ENCODE peak calls at places on chromosomes 5 and 9, in four cellular contexts. One of them, this sample, is unnamed.

GRCh38 chr5:38535281-38535750 is 21.1 kb downstream of the LIFR start:
- DNase-seq in GM12878: no peak
- DNase-seq in K562: no peak
- DNase-seq in HL-60: no peak
- DNase-seq in this sample: no peak

GRCh38 chr5:147439253-147439652 is 70.6 kb downstream of the DPYSL3 start:
- DNase-seq in GM12878: no peak
- DNase-seq in K562: no peak
- DNase-seq in HL-60: no peak
- DNase-seq in this sample: no peak

GRCh38 chr5:154829181-154829588 is 21.2 kb downstream of the FAXDC2 start:
- DNase-seq in GM12878: no peak
- DNase-seq in K562: peak; percentile 3
- DNase-seq in HL-60: no peak
- DNase-seq in this sample: no peak

GRCh38 chr9:127776919-127777280 is 1.6 kb downstream of the SH2D3C start:
- DNase-seq in GM12878: no peak
- DNase-seq in K562: no peak
- DNase-seq in HL-60: no peak
- DNase-seq in this sample: no peak

GRCh38 chr9:98997580-98997979 is 53.9 kb downstream of the COL15A1 start:
- DNase-seq in GM12878: no peak
- DNase-seq in K562: no peak
- DNase-seq in HL-60: no peak
- DNase-seq in this sample: no peak

GRCh38 chr5:16909464-16909863 is 26.6 kb downstream of the MYO10 start:
- DNase-seq in GM12878: no peak
- DNase-seq in K562: no peak
- DNase-seq in HL-60: no peak
- DNase-seq in this sample: no peak

GRCh38 chr5:54844905-54845566 is 140.4 kb downstream of the ESM1 start:
- DNase-seq in GM12878: peak; percentile 4
- DNase-seq in K562: peak; percentile 11
- DNase-seq in HL-60: no peak
- DNase-seq in this sample: no peak

GRCh38 chr9:32413424-32413823 is 29.0 kb downstream of the ACO1 start:
- DNase-seq in GM12878: no peak
- DNase-seq in K562: no peak
- DNase-seq in HL-60: no peak
- DNase-seq in this sample: no peak

GRCh38 chr5:54184797-54185196 is 125.6 kb downstream of the ARL15 start:
- DNase-seq in GM12878: no peak
- DNase-seq in K562: no peak
- DNase-seq in HL-60: no peak
- DNase-seq in this sample: no peak

GRCh38 chr5:10457682-10458574 is 16.2 kb downstream of the ROPN1L start:
- DNase-seq in GM12878: no peak
- DNase-seq in K562: no peak
- DNase-seq in HL-60: no peak
- DNase-seq in this sample: no peak

GRCh38 chr5:56854920-56855319 is 39.6 kb downstream of the MAP3K1 start:
- DNase-seq in GM12878: no peak
- DNase-seq in K562: no peak
- DNase-seq in HL-60: no peak
- DNase-seq in this sample: no peak

GRCh38 chr9:4152876-4153275 is 147.0 kb downstream of the GLIS3 start:
- DNase-seq in GM12878: no peak
- DNase-seq in K562: no peak
- DNase-seq in HL-60: no peak
- DNase-seq in this sample: no peak

GRCh38 chr5:31944683-31945445 is 229.3 kb downstream of the GOLPH3 start:
- DNase-seq in GM12878: no peak
- DNase-seq in K562: no peak
- DNase-seq in HL-60: no peak
- DNase-seq in this sample: no peak

GRCh38 chr9:70389642-70390266 is 24.7 kb downstream of the KLF9 start:
- DNase-seq in GM12878: no peak
- DNase-seq in K562: no peak
- DNase-seq in HL-60: no peak
- DNase-seq in this sample: no peak

GRCh38 chr5:126794157-126794828 is 17.4 kb downstream of the LMNB1 start:
- DNase-seq in GM12878: no peak
- DNase-seq in K562: no peak
- DNase-seq in HL-60: no peak
- DNase-seq in this sample: no peak

GRCh38 chr9:8037745-8038144 is 238.2 kb upstream of the DMAC1 start:
- DNase-seq in GM12878: no peak
- DNase-seq in K562: no peak
- DNase-seq in HL-60: no peak
- DNase-seq in this sample: no peak

GRCh38 chr9:35606726-35607125 is 1.7 kb downstream of the TESK1 start:
- DNase-seq in GM12878: no peak
- DNase-seq in K562: no peak
- DNase-seq in HL-60: no peak
- DNase-seq in this sample: no peak

GRCh38 chr5:112895682-112896081 is 26.3 kb downstream of the REEP5 start:
- DNase-seq in GM12878: no peak
- DNase-seq in K562: no peak
- DNase-seq in HL-60: no peak
- DNase-seq in this sample: no peak

GRCh38 chr9:97985058-97985861 is 2.1 kb downstream of the ANP32B start:
- DNase-seq in GM12878: peak; percentile 9
- DNase-seq in K562: no peak
- DNase-seq in HL-60: peak; percentile 38
- DNase-seq in this sample: no peak

GRCh38 chr5:66694036-66694435 is 97.8 kb downstream of the MAST4 start:
- DNase-seq in GM12878: no peak
- DNase-seq in K562: no peak
- DNase-seq in HL-60: no peak
- DNase-seq in this sample: no peak
- TF ChIP-seq SPI1 in GM12878: no peak
- TF ChIP-seq SPI1 in K562: no peak
- TF ChIP-seq SPI1 in HL-60: no peak
- TF ChIP-seq SPI1 in this sample: no peak

GRCh38 chr5:35205186-35205585 is 25.1 kb downstream of the PRLR start:
- DNase-seq in GM12878: no peak
- DNase-seq in K562: no peak
- DNase-seq in HL-60: no peak
- DNase-seq in this sample: no peak

GRCh38 chr5:35203403-35203802 is 26.9 kb downstream of the PRLR start:
- DNase-seq in GM12878: no peak
- DNase-seq in K562: no peak
- DNase-seq in HL-60: no peak
- DNase-seq in this sample: no peak

GRCh38 chr5:35199886-35200285 is 30.4 kb downstream of the PRLR start:
- DNase-seq in GM12878: no peak
- DNase-seq in K562: no peak
- DNase-seq in HL-60: no peak
- DNase-seq in this sample: no peak

GRCh38 chr5:35201291-35201690 is 29.0 kb downstream of the PRLR start:
- DNase-seq in GM12878: no peak
- DNase-seq in K562: no peak
- DNase-seq in HL-60: no peak
- DNase-seq in this sample: no peak

GRCh38 chr5:35202319-35203111 is 27.8 kb downstream of the PRLR start:
- DNase-seq in GM12878: no peak
- DNase-seq in K562: peak; percentile 33
- DNase-seq in HL-60: peak; percentile 53
- DNase-seq in this sample: no peak
- TF ChIP-seq SPI1 in GM12878: no peak
- TF ChIP-seq SPI1 in K562: no peak
- TF ChIP-seq SPI1 in HL-60: no peak
- TF ChIP-seq SPI1 in this sample: no peak

DNA sequence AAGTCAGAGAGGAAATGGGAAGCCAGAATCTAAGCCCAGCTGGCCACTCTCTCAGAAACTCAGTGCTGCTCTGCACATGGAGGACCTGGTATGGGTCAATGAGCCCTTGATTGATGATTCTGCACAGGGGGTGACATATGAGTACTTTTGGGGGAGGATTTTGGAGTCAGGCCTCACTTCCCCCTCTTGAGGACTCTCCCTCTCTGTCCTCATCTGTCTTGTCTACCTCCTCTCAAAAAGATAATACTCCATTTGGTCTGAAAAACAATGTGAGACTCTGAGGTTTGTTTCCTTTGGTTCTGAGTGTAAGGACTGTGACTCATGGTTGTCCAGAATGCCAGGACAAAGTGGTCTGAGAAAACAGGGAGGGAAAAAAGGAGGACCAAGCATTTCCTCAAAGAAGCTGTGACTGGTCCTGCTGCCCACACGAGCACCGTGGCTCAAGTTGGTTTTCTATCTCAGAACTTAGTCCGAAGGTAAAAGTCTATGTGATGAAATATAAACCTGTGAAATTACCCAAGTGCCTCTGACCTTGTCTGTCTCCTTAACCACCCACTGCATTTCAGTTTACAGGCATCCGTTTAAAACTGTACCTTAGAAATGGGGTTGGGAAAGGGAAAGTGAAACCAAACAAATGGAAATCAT is 11.1 kb downstream of the TTC39B start:
- DNase-seq in GM12878: peak; percentile 26
- DNase-seq in K562: no peak
- DNase-seq in HL-60: no peak
- DNase-seq in this sample: no peak
- TF ChIP-seq SPI1 in GM12878: peak; percentile 54
- TF ChIP-seq SPI1 in K562: no peak
- TF ChIP-seq SPI1 in HL-60: no peak
- TF ChIP-seq SPI1 in this sample: peak; percentile 61

GRCh38 chr9:6894135-6894534 is 136.4 kb downstream of the KDM4C start:
- DNase-seq in GM12878: peak; percentile 63
- DNase-seq in K562: no peak
- DNase-seq in HL-60: no peak
- DNase-seq in this sample: no peak
- TF ChIP-seq SPI1 in GM12878: no peak
- TF ChIP-seq SPI1 in K562: no peak
- TF ChIP-seq SPI1 in HL-60: no peak
- TF ChIP-seq SPI1 in this sample: no peak

GRCh38 chr5:125045647-125046046 is 299.2 kb upstream of the ZNF608 start:
- DNase-seq in GM12878: no peak
- DNase-seq in K562: no peak
- DNase-seq in HL-60: no peak
- DNase-seq in this sample: no peak

GRCh38 chr5:125042243-125042887 is 295.9 kb upstream of the ZNF608 start:
- DNase-seq in GM12878: no peak
- DNase-seq in K562: no peak
- DNase-seq in HL-60: no peak
- DNase-seq in this sample: no peak

GRCh38 chr5:125046838-125047237 is 300.4 kb upstream of the ZNF608 start:
- DNase-seq in GM12878: no peak
- DNase-seq in K562: no peak
- DNase-seq in HL-60: no peak
- DNase-seq in this sample: no peak

GRCh38 chr5:125043781-125044391 is 297.4 kb upstream of the ZNF608 start:
- DNase-seq in GM12878: no peak
- DNase-seq in K562: no peak
- DNase-seq in HL-60: no peak
- DNase-seq in this sample: no peak

GRCh38 chr5:125044491-125045282 is 298.2 kb upstream of the ZNF608 start:
- DNase-seq in GM12878: no peak
- DNase-seq in K562: no peak
- DNase-seq in HL-60: no peak
- DNase-seq in this sample: no peak
- TF ChIP-seq SPI1 in GM12878: no peak
- TF ChIP-seq SPI1 in K562: no peak
- TF ChIP-seq SPI1 in HL-60: no peak
- TF ChIP-seq SPI1 in this sample: no peak

GRCh38 chr9:106964329-106964728 is 101.4 kb downstream of the ZNF462 start:
- DNase-seq in GM12878: peak; percentile 44
- DNase-seq in K562: no peak
- DNase-seq in HL-60: no peak
- DNase-seq in this sample: no peak
- TF ChIP-seq SPI1 in GM12878: no peak
- TF ChIP-seq SPI1 in K562: no peak
- TF ChIP-seq SPI1 in HL-60: no peak
- TF ChIP-seq SPI1 in this sample: no peak

GRCh38 chr5:19900269-19900668 is 87.7 kb downstream of the CDH18 start:
- DNase-seq in GM12878: no peak
- DNase-seq in K562: no peak
- DNase-seq in HL-60: no peak
- DNase-seq in this sample: no peak

GRCh38 chr5:19903611-19904010 is 84.4 kb downstream of the CDH18 start:
- DNase-seq in GM12878: no peak
- DNase-seq in K562: no peak
- DNase-seq in HL-60: no peak
- DNase-seq in this sample: no peak

DNA sequence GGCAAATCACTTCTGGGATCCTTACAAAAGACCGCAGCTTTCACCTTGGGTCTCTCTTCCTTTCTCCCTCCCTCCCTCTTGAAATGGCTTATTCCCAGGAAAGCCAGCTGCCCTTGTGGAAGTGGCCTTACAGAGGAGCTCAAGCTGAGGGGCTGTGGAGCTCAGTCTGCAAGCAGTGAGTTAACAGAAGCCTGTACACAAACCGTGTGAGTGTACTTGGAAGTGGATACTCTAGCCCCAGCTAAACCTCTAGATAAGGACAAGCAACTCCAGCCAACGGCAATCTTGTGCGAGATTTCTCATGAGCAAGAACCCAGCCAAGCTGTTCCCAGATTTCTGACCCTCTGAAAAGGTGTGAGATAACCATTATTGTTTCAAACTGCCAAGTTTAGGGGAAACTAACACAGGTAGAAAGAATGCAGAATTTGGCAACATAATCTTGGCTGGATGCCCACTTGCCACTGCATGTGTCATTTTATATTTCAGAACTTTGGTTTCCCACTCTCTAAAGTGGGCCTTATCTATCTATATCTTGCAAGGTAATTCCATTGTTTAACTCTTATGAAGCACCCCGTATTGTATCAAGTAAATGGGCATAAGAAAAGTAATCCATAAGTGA is 85.6 kb downstream of the CDH18 start:
- DNase-seq in GM12878: no peak
- DNase-seq in K562: no peak
- DNase-seq in HL-60: no peak
- DNase-seq in this sample: no peak
- TF ChIP-seq SPI1 in GM12878: no peak
- TF ChIP-seq SPI1 in K562: no peak
- TF ChIP-seq SPI1 in HL-60: no peak
- TF ChIP-seq SPI1 in this sample: no peak